ENCODE peak calls at places on chromosomes 1 and 21, in nine cellular contexts. P, J, E, O, W, V, L, K and R are unnamed samples.

GRCh38 chr1:41784516-41785279 is 134.0 kb downstream of the HIVEP3 start:
- DNase-seq in K (no peak), P (no peak), J (no peak), W (no peak), E (no peak), L (no peak), V (no peak), O (no peak), R (no peak)

GRCh38 chr21:44666401-44667320 is at the start of gene KRTAP12-2:
- DNase-seq in E (no peak), K (no peak), L (no peak), O (no peak), P (no peak), W (no peak), V (no peak), J (peak; percentile 72), R (no peak)

GRCh38 chr1:116580446-116581322 is 9.9 kb upstream of the CD58 start:
- DNase-seq in P (no peak), V (no peak), E (no peak), J (no peak), O (no peak), W (no peak), L (no peak), K (no peak), R (no peak)

GRCh38 chr1:213970193-213970592 is 17.6 kb upstream of the PROX1 start:
- DNase-seq in J (no peak), K (no peak), W (no peak), E (no peak), P (no peak), L (no peak), V (no peak), O (no peak), R (no peak)

GRCh38 chr1:203055166-203055799 is 29.0 kb downstream of the PPFIA4 start:
- DNase-seq in P (no peak), E (peak; percentile 75), L (peak; percentile 56), V (peak; percentile 86), K (no peak), W (peak; percentile 10), O (no peak), J (no peak), R (no peak)

GRCh38 chr1:118013336-118013735 is 83.8 kb downstream of the WDR3 start:
- DNase-seq in L (no peak), J (no peak), E (no peak), W (no peak), O (no peak), K (no peak), P (no peak), V (no peak), R (no peak)

GRCh38 chr1:25167269-25168192 is 64.8 kb downstream of the SYF2 start:
- DNase-seq in W (peak; percentile 60), O (no peak), P (no peak), L (no peak), J (no peak), E (no peak), K (no peak), V (no peak), R (no peak)

GRCh38 chr1:173900427-173900826 is 16.7 kb downstream of the SERPINC1 start:
- DNase-seq in V (no peak), P (no peak), J (no peak), K (no peak), L (no peak), W (no peak), E (no peak), O (no peak), R (no peak)

GRCh38 chr1:45012639-45013278 is 705 bp downstream of the UROD start:
- DNase-seq in W (peak; percentile 16), L (peak; percentile 63), J (peak; percentile 77), O (peak; percentile 86), K (peak; percentile 93), V (peak; percentile 85), P (peak; percentile 34), E (peak; percentile 71), R (peak; percentile 25)

GRCh38 chr1:108053291-108054023 is 88.5 kb upstream of the VAV3 start:
- DNase-seq in E (no peak), O (no peak), W (no peak), K (no peak), V (no peak), P (peak; percentile 67), J (peak; percentile 70), L (no peak), R (no peak)

GRCh38 chr1:1600861-1601563 is 1.1 kb upstream of the FNDC10 start:
- DNase-seq in E (no peak), P (no peak), K (peak; percentile 71), L (no peak), V (no peak), J (no peak), W (no peak), O (no peak), R (no peak)

GRCh38 chr21:31225713-31226112 is 118.3 kb downstream of the TIAM1 start:
- DNase-seq in E (no peak), W (no peak), K (no peak), J (no peak), O (no peak), V (no peak), L (no peak), P (no peak), R (no peak)

GRCh38 chr1:94920061-94920460 is 6.8 kb downstream of the CNN3 start:
- DNase-seq in P (peak; percentile 25), J (no peak), E (no peak), K (no peak), L (no peak), V (no peak), O (no peak), W (no peak), R (no peak)

GRCh38 chr1:41033272-41033671 is 11.7 kb upstream of the SLFNL1 start:
- DNase-seq in O (no peak), P (no peak), K (no peak), J (no peak), W (no peak), L (no peak), V (no peak), E (no peak), R (no peak)

DNA sequence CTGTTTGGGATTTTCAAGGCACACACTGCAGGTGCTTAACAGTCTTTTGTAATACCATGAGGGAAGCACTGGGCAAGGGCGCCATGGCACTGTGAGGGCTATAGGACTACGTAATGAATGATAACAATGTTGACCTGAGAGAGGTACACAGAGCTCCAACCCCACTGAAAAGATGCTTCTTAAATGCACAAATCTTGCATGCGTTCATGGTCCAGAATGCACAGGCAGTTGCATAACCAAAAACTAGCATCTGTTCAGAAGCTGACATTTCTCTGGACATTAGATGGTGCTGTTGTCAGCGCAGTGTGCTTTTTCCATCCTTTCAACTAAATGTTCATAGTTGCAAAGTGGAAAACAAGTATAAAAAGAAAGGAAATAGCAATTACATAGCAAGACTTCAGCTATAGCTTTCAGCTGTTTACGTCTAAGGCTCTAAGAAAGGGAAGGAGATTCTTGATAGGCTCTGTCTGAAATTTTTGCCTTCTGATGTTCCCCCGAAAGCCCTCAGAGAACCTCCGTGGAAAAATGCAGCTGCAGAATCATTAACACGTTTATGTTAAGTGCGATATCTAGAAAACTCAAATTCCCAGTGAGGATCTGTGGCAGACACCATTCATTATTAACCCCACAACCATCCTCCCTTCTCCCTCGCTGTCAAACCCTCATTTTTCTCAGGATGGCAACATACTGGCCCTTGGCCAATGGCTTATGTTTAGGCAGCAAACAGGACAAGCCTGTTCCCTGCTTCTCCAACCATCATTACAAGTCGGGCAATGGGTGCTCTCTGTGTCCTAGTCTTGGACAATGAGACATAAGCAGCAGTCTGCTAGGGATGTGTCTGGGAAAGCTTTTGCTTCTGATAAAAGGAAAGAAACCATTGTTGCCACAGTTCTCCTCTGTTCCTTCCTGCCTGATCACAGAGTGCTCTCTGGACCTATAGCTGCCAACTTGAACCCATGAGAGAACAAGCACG is 8.2 kb upstream of the TARBP1 start:
- DNase-seq in V (no peak), J (peak; percentile 87), P (peak; percentile 66), O (no peak), K (no peak), L (no peak), E (no peak), W (no peak), R (no peak)
- TF ChIP-seq CTCF in V (peak; percentile 43), J (peak; percentile 96), P (peak; percentile 77), O (peak; percentile 64), K (no peak), L (peak; percentile 63), E (peak; percentile 57), W (peak; percentile 67), R (peak; percentile 62)

GRCh38 chr1:82371844-82372498 is 571.2 kb downstream of the ADGRL2 start:
- DNase-seq in V (no peak), J (no peak), P (peak; percentile 36), W (no peak), E (no peak), L (no peak), O (no peak), K (no peak), R (no peak)

GRCh38 chr1:82373710-82374109 is 573.0 kb downstream of the ADGRL2 start:
- DNase-seq in P (no peak), W (no peak), V (no peak), E (no peak), J (no peak), O (no peak), K (no peak), L (no peak), R (no peak)

GRCh38 chr1:82377201-82377884 is 576.6 kb downstream of the ADGRL2 start:
- DNase-seq in J (peak; percentile 83), W (no peak), V (no peak), L (no peak), P (peak; percentile 63), K (no peak), E (peak; percentile 29), O (no peak), R (peak; percentile 7)
- TF ChIP-seq CTCF in J (no peak), W (no peak), V (peak; percentile 60), L (peak; percentile 36), P (peak; percentile 48), K (no peak), E (peak; percentile 42), O (no peak), R (no peak)

DNA sequence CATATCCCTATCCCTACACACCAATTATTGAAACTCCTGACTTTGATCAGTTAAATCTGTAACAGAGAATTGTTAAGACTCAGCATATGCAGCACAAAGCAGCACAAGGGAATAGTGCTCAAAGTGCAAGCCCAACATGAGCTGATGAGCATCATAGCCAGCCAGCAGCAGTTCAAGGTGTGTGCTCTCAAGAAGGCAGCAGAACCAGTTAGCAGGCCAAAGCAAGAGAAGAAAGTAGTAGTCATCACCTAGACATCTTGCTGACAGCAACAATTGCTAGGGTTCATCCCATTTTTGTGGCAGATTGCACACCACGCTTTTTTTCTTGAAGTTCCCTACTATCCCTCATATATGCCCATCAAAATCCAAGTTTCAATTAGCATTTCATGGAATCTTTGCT is 478.3 kb downstream of the COL11A1 start:
- DNase-seq in L (no peak), V (no peak), J (no peak), E (no peak), P (no peak), W (no peak), O (no peak), K (no peak), R (no peak)
- TF ChIP-seq CTCF in L (no peak), V (no peak), J (no peak), E (no peak), P (no peak), W (no peak), O (no peak), K (no peak), R (no peak)

DNA sequence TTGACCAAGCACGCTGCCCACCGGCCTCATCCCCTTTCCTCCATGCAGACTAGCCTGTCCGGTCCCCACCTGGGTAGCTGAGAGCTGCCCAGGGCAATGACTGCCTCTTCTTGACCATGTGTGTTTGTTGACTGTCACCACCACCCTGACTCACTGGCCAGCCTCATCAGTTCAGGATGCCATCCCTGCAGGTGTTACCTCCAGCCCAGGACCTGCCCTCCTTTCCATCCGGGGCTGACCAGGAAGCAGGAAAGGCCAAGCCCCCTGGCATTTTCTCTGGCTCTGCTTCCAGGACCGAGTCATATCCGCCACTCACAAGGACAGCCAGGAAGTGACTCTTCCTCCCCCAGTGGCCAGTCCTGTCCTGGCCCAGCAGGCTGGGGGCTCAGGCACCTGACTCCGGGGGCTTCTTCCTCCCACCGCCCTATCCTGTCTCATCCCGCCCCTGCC is 17.1 kb downstream of the EPHA2 start:
- DNase-seq in P (no peak), E (no peak), V (no peak), J (peak; percentile 41), L (no peak), K (peak; percentile 46), O (no peak), W (no peak), R (no peak)
- TF ChIP-seq CTCF in P (peak; percentile 39), E (no peak), V (no peak), J (no peak), L (no peak), K (no peak), O (no peak), W (no peak), R (no peak)